ENCODE peak calls at places on chromosomes 5 and 9, in nine cellular contexts. Q, D, L, B, Z, K, M, W and P are unnamed samples.

GRCh38 chr5:4938941-4939546 is 201.1 kb upstream of the ADAMTS16 start:
- DNase-seq in Q (no peak), D (no peak), L (no peak), B (no peak), Z (no peak), K (no peak), M (no peak), W (no peak), P (no peak)

GRCh38 chr5:157511656-157512644 is 51.9 kb downstream of the NIPAL4 start:
- DNase-seq in Q (peak), D (peak), L (peak), B (peak), Z (peak), K (no peak), M (peak), W (peak), P (peak)

GRCh38 chr9:91855196-91855595 is 94.8 kb downstream of the ROR2 start:
- DNase-seq in Q (no peak), D (no peak), L (no peak), B (no peak), Z (no peak), K (no peak), M (no peak), W (no peak), P (no peak)

GRCh38 chr9:3858961-3859360 is 333.2 kb upstream of the RFX3 start:
- DNase-seq in Q (peak), D (no peak), L (no peak), B (peak), Z (no peak), K (no peak), M (no peak), W (no peak), P (peak)

GRCh38 chr9:129838707-129839259 is 3.5 kb downstream of the USP20 start:
- DNase-seq in Q (no peak), D (no peak), L (no peak), B (peak), Z (peak), K (no peak), M (no peak), W (peak), P (peak)

GRCh38 chr5:130321931-130322330 is 417.7 kb downstream of the CHSY3 start:
- DNase-seq in Q (no peak), D (no peak), L (no peak), B (no peak), Z (no peak), K (no peak), M (no peak), W (no peak), P (no peak)

GRCh38 chr9:114098660-114099522 is at the start of gene KIF12:
- DNase-seq in Q (peak), D (peak), L (no peak), B (no peak), Z (peak), K (peak), M (no peak), W (no peak), P (no peak)

GRCh38 chr9:136116360-136117098 is 2.1 kb downstream of the TMEM250 start:
- DNase-seq in Q (no peak), D (no peak), L (no peak), B (no peak), Z (no peak), K (no peak), M (no peak), W (no peak), P (no peak)

GRCh38 chr5:16345454-16345853 is 120.1 kb downstream of the ZNF622 start:
- DNase-seq in Q (no peak), D (peak), L (no peak), B (no peak), Z (no peak), K (no peak), M (no peak), W (no peak), P (no peak)

GRCh38 chr9:25678147-25678666 is at the start of gene TUSC1:
- DNase-seq in Q (peak), D (peak), L (peak), B (peak), Z (peak), K (peak), M (peak), W (no peak), P (no peak)

GRCh38 chr5:125043781-125044391 is 297.4 kb upstream of the ZNF608 start:
- DNase-seq in Q (peak), D (peak), L (peak), B (peak), Z (peak), K (no peak), M (peak), W (no peak), P (peak)

GRCh38 chr5:77971965-77972544 is 195.9 kb upstream of the TBCA start:
- DNase-seq in Q (no peak), D (no peak), L (no peak), B (no peak), Z (no peak), K (no peak), M (no peak), W (no peak), P (no peak)

GRCh38 chr5:77973253-77973609 is 197.1 kb upstream of the TBCA start:
- DNase-seq in Q (no peak), D (no peak), L (no peak), B (no peak), Z (no peak), K (peak), M (no peak), W (no peak), P (no peak)

GRCh38 chr5:77970891-77971290 is 194.8 kb upstream of the TBCA start:
- DNase-seq in Q (no peak), D (no peak), L (no peak), B (no peak), Z (no peak), K (no peak), M (no peak), W (no peak), P (no peak)

GRCh38 chr5:77974576-77974975 is 198.4 kb upstream of the TBCA start:
- DNase-seq in Q (no peak), D (no peak), L (no peak), B (no peak), Z (no peak), K (no peak), M (no peak), W (no peak), P (no peak)

DNA sequence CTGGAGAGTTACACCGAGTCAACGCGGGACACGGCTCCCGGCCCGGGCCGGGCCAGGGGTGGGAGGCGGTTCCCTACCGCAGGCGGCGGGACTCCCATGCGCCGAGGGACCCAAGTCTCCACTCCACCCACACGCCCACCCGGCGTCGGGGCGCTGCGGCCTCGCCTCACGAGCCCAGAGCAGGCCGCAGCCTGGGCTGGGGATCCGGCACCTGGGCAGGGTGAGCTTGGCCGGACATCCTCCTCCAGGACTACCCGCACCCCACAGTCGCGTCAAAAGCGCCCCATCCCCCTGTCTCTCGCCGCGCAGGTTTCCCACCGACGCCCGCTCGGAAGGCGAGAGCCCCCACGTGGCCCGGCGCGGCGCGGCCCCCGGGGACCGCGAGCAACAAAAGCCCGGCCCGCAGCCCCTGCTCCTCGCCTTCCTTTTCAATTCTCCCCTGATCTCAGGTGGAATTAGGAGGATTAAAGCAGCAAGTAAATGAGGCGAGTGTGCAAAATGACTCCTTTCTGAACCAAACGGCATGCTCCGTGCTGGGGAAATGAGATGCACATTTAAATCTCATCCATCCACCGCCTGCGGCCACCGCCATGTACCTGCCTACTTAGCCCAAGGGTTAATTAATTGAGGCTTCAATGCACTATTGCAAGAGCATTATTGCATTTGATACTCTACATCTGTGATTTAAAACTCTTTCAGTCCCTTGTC is 196.6 kb upstream of the TBCA start:
- DNase-seq in Q (no peak), D (no peak), L (no peak), B (peak), Z (no peak), K (peak), M (no peak), W (no peak), P (no peak)
- TF ChIP-seq CTCF in Q (no peak), D (no peak), L (no peak), B (no peak), Z (no peak), K (no peak), M (peak), W (no peak), P (peak)

GRCh38 chr5:110727025-110727314 is 499 bp upstream of the TMEM232 start:
- DNase-seq in Q (no peak), D (no peak), L (no peak), B (no peak), Z (no peak), K (no peak), M (no peak), W (no peak), P (no peak)
- TF ChIP-seq CTCF in Q (no peak), D (no peak), L (no peak), B (peak), Z (no peak), K (no peak), M (no peak), W (no peak), P (peak)

DNA sequence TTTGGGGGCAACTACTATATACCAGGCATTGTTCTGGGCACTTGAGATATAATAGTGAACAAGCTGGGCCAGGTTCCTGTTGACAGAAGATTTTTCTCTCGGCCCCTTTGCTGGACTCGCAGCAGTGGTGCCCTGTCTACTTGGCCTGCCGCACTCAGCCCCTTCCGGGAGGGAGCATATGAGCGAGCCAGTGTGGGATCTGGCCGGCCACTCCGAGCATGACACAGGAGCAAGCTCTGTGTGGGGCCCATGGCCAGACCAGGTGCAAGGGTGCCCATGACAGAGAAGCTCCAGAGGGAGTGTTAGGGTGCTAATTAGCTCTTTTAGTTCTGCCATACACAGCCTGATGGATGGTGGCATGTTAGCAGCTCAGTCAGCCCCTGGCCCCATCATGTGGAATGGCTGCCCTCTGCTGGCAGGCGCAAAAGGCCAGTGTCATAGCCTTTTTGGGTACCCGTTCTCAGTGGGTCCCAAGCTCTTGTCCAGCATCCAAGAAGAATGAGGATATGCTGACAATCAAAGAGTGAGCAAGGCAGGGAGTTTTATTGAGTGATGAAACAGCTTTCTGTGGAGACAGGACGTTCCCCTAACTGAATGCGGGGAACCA is 9.3 kb upstream of the KIF4B start:
- DNase-seq in Q (no peak), D (peak), L (no peak), B (no peak), Z (peak), K (peak), M (no peak), W (peak), P (no peak)
- TF ChIP-seq CTCF in Q (peak), D (no peak), L (no peak), B (peak), Z (peak), K (no peak), M (peak), W (no peak), P (peak)

DNA sequence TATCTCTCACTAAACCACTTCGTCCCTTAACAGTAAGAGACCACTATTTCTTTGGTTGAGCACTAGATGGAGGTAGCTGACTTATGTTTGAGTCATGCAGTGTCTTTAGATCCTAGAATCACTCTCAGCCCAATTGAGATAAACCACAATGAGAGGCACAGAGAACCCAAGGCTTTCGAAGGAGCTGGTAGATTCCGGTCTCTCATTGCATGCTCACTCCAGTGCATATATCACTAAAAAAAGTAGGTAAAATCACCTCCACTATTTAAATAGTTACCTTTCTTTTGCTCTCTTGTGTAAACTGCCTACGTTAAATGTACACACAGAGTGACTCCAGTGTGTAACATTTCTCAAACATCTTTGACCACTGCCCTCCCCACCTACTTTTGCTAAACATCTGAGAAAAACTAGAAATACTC is 27.6 kb downstream of the ACTL7A start:
- DNase-seq in Q (no peak), D (no peak), L (no peak), B (peak), Z (peak), K (no peak), M (no peak), W (peak), P (peak)
- TF ChIP-seq CTCF in Q (peak), D (no peak), L (peak), B (peak), Z (no peak), K (no peak), M (peak), W (no peak), P (no peak)

GRCh38 chr5:112691341-112691685 is 46.4 kb upstream of the APC start:
- DNase-seq in Q (no peak), D (no peak), L (no peak), B (no peak), Z (no peak), K (no peak), M (no peak), W (no peak), P (no peak)
- TF ChIP-seq CTCF in Q (no peak), D (no peak), L (no peak), B (no peak), Z (no peak), K (no peak), M (no peak), W (no peak), P (no peak)

GRCh38 chr5:159377653-159378052 is 47.4 kb upstream of the IL12B start:
- DNase-seq in Q (no peak), D (no peak), L (no peak), B (no peak), Z (no peak), K (no peak), M (no peak), W (no peak), P (no peak)
- TF ChIP-seq CTCF in Q (no peak), D (no peak), L (no peak), B (no peak), Z (no peak), K (no peak), M (no peak), W (no peak), P (no peak)

GRCh38 chr5:180799194-180799593 is 3.4 kb downstream of the MGAT1 start:
- DNase-seq in Q (no peak), D (peak), L (no peak), B (no peak), Z (no peak), K (peak), M (no peak), W (no peak), P (no peak)
- TF ChIP-seq CTCF in Q (peak), D (peak), L (no peak), B (peak), Z (no peak), K (no peak), M (no peak), W (peak), P (peak)

DNA sequence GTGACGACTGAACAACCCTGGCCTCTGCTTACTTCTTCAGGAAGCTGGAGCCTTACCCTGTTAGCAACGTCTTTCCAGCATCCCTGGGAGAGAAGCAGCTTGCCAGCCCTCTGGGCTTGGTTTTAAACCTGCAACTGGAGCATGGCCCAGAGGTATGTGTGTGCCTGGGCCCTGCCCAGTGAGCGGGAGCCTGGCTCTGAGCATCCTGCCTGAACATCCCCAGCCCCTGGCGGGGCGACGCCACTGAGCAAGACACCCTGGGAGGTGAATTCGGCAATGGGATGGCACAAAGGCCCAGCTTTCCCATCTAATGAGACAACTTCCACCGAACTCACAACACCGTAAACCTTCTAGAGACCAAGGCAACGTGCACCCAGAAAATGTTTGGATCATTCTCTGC is 23.6 kb downstream of the IRX4 start:
- DNase-seq in Q (no peak), D (no peak), L (no peak), B (no peak), Z (no peak), K (no peak), M (no peak), W (no peak), P (no peak)
- TF ChIP-seq CTCF in Q (no peak), D (no peak), L (no peak), B (no peak), Z (no peak), K (no peak), M (no peak), W (no peak), P (no peak)